ENCODE peak calls at places on chromosome 19, in five cellular contexts. F is HepG2, X is HCT116, P is H1, J is IMR-90. V is an unnamed sample.

GRCh38 chr19:12194827-12195500 is 32.1 kb downstream of the ZNF136 start:
- DNase-seq in F (no peak), X (no peak), P (no peak), J (peak), V (no peak)

GRCh38 chr19:50475101-50475568 is 1.2 kb upstream of the EMC10 start:
- DNase-seq in F (no peak), X (no peak), P (no peak), J (no peak), V (no peak)

GRCh38 chr19:34926685-34927375 is at the start of gene ZNF30:
- DNase-seq in F (peak), X (peak), P (peak), J (peak), V (peak)

GRCh38 chr19:57888107-57888493 is 737 bp downstream of the ZNF814 start:
- DNase-seq in F (no peak), X (no peak), P (no peak), J (no peak), V (no peak)

GRCh38 chr19:34482380-34483250 is 1.1 kb downstream of the WTIP start:
- DNase-seq in F (no peak), X (no peak), P (peak), J (peak), V (no peak)

GRCh38 chr19:10074153-10074552 is 12.0 kb upstream of the SHFL start:
- DNase-seq in F (peak), X (peak), P (no peak), J (peak), V (peak)

GRCh38 chr19:33441277-33441699 is 67.8 kb downstream of the CEBPG start:
- DNase-seq in F (no peak), X (no peak), P (no peak), J (no peak), V (no peak)

GRCh38 chr19:7395360-7395781 is 46.6 kb downstream of the ARHGEF18 start:
- DNase-seq in F (no peak), X (no peak), P (peak), J (no peak), V (peak)

GRCh38 chr19:35332817-35333216 is 3.8 kb downstream of the CD22 start:
- DNase-seq in F (no peak), X (no peak), P (no peak), J (no peak), V (peak)

GRCh38 chr19:18939922-18940775 is 868 bp downstream of the HOMER3 start:
- DNase-seq in F (no peak), X (no peak), P (peak), J (peak), V (no peak)

GRCh38 chr19:56120371-56121179 is 520 bp downstream of the ZNF787 start:
- DNase-seq in F (peak), X (peak), P (peak), J (peak), V (peak)

GRCh38 chr19:7258840-7259395 is 35.3 kb downstream of the INSR start:
- DNase-seq in F (no peak), X (no peak), P (no peak), J (no peak), V (no peak)

GRCh38 chr19:15331419-15332310 is 674 bp downstream of the BRD4 start:
- DNase-seq in F (no peak), X (no peak), P (peak), J (no peak), V (peak)

GRCh38 chr19:7916908-7917291 is 2.3 kb downstream of the TGFBR3L start:
- DNase-seq in F (no peak), X (no peak), P (no peak), J (no peak), V (no peak)

GRCh38 chr19:5114713-5115112 is 145.8 kb downstream of the KDM4B start:
- DNase-seq in F (no peak), X (no peak), P (no peak), J (no peak), V (no peak)

GRCh38 chr19:33241530-33242101 is 16.0 kb upstream of the SLC7A10 start:
- DNase-seq in F (no peak), X (no peak), P (peak), J (no peak), V (peak)

GRCh38 chr19:58009666-58010301 is 7.2 kb upstream of the ZNF606 start:
- DNase-seq in F (no peak), X (no peak), P (no peak), J (peak), V (peak)

GRCh38 chr19:38653028-38653571 is 5.7 kb downstream of the ACTN4 start:
- DNase-seq in F (peak), X (no peak), P (no peak), J (peak), V (no peak)

GRCh38 chr19:51573331-51573730 is 2.2 kb downstream of the ZNF175 start:
- DNase-seq in F (no peak), X (no peak), P (no peak), J (peak), V (peak)

GRCh38 chr19:3674784-3675183 is 25.5 kb downstream of the PIP5K1C start:
- DNase-seq in F (no peak), X (no peak), P (no peak), J (no peak), V (no peak)
- TF ChIP-seq CEBPB in F (no peak), X (no peak), P (no peak), J (no peak), V (no peak)

GRCh38 chr19:45142728-45143115 is 18.1 kb downstream of the NKPD1 start:
- DNase-seq in F (no peak), X (no peak), P (no peak), J (no peak), V (no peak)
- TF ChIP-seq CEBPB in F (no peak), X (no peak), P (no peak), J (no peak), V (no peak)

GRCh38 chr19:2560369-2560768 is 84.4 kb downstream of the GADD45B start:
- DNase-seq in F (no peak), X (no peak), P (no peak), J (no peak), V (no peak)

GRCh38 chr19:2558543-2558942 is 82.6 kb downstream of the GADD45B start:
- DNase-seq in F (no peak), X (no peak), P (no peak), J (no peak), V (no peak)

GRCh38 chr19:2561221-2561620 is 85.3 kb downstream of the GADD45B start:
- DNase-seq in F (no peak), X (no peak), P (no peak), J (no peak), V (no peak)

GRCh38 chr19:2557093-2557440 is 81.1 kb downstream of the GADD45B start:
- DNase-seq in F (no peak), X (no peak), P (no peak), J (no peak), V (no peak)

DNA sequence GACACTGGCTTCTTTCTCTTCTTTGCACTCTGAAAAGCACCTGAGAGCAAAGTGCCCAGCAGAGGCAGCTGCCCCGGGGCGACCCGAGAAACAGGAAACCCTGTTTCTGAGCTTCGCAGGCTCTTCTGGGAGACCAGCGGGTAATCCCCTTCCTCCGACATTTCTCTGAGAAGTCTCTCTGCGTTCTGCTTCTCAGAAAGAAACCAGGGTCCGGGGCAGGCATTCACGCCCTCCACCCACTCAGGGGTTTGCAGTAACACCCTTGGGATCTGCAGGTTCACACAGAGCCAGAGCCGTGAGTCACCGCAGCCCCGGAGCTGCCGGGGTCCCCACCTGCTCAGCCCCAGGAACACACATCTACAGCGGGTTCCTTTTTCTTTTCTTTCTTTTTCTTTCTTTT is 86.0 kb downstream of the GADD45B start:
- DNase-seq in F (no peak), X (no peak), P (no peak), J (no peak), V (no peak)
- TF ChIP-seq CEBPB in F (no peak), X (no peak), P (no peak), J (no peak), V (no peak)

GRCh38 chr19:31974290-31974689 is 371.1 kb upstream of the ZNF507 start:
- DNase-seq in F (no peak), X (no peak), P (no peak), J (no peak), V (no peak)

GRCh38 chr19:31975461-31975860 is 369.9 kb upstream of the ZNF507 start:
- DNase-seq in F (no peak), X (no peak), P (no peak), J (no peak), V (no peak)

GRCh38 chr19:31969110-31969509 is 376.3 kb upstream of the ZNF507 start:
- DNase-seq in F (no peak), X (no peak), P (no peak), J (no peak), V (no peak)

GRCh38 chr19:31974941-31975340 is 370.5 kb upstream of the ZNF507 start:
- DNase-seq in F (no peak), X (no peak), P (no peak), J (no peak), V (no peak)

DNA sequence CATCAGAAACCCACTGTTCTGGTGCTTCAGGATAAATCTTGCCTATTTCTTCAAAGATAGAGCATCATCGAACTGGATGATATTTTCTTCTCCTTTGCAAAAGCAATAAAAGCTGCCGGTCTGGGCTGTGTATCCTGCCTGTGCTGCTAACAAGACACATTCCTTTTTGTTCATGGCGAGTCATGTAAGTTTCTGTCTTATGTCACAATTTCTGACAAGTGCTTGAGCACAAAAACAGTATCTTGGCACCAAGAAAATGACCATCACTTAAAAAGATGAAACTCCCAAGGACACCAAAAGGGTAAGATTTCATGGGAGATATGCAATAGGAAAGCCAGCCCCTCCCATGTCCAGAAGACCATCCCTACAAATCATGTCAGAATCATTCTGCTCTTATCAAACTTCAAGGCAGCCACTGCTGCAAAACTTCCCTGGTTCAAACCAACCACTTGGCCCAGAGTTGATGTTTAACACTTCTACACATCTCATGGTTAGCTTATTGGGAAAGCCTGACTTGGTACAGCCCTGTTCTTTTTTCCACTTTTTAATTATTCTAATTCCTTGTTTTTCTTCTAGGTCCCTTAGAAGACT is 375.4 kb upstream of the ZNF507 start:
- DNase-seq in F (no peak), X (no peak), P (no peak), J (no peak), V (no peak)
- TF ChIP-seq CEBPB in F (no peak), X (no peak), P (no peak), J (no peak), V (no peak)

DNA sequence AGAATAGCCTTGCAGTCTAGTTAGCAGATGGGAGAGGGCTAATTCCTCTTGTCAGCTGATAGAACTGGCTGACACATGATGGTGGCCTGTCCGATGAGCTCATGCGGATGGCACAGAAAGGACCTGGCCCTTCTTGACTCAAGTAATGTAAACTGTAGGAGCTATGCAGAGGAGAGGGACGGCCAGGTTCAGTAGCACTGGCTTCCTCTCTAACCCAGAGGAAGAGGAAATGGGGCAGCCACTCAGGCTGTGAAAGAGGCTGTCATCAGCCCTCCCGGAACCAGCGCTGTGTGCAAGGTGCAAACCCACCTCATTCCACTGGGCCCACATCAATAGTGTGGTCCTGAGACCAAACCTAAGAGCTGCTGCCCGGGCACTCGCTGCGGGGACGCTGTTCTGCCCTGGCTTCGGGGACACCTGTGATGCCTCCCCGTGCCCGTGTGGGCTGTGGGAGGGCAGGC is 30.7 kb upstream of the USE1 start:
- DNase-seq in F (no peak), X (no peak), P (no peak), J (peak), V (no peak)
- TF ChIP-seq CEBPB in F (no peak), X (no peak), P (no peak), J (no peak), V (no peak)

DNA sequence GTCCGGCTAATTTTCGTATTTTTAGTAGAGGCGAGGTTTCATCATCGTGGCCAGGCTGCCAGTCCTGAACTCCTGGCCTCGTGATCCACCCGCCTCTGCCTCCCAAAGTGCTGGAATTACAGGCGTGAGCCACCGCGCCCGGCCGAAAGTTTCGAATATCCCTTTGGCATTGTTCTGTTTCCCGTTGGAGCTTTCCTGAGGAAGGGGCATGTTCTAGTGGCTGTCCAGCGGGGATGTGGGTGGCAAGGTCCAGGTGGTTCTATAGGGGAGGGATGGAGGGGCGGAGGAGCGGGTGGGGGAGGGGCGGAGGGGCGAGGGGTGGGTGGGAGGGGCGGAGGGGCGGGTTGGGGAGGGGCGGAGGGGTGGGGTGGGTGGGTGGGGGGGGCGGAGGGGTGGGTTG is 2.1 kb upstream of the BSG start:
- DNase-seq in F (no peak), X (no peak), P (no peak), J (no peak), V (peak)
- TF ChIP-seq CEBPB in F (no peak), X (no peak), P (no peak), J (no peak), V (no peak)

V was measured in K562.